ENCODE peak calls at places on chromosomes 16 and 17, in seven cellular contexts. One of them, this sample, is unnamed. For H3K4me1, the result is how much of the 10 kb centered on the place peaks cover.

GRCh38 chr17:80105762-80106161 is 4.4 kb downstream of the GAA start:
- DNase-seq in mesendoderm: no peak
- DNase-seq in trophoblast cell: no peak
- DNase-seq in H1: no peak
- DNase-seq in H9: no peak
- DNase-seq in neuronal stem cell: no peak
- DNase-seq in mesenchymal stem cell: no peak
- DNase-seq in this sample: peak

GRCh38 chr17:80927791-80928216 is 63.8 kb upstream of the CHMP6 start:
- DNase-seq in mesendoderm: peak
- DNase-seq in H9: no peak
- DNase-seq in H1: no peak
- DNase-seq in trophoblast cell: peak
- DNase-seq in neuronal stem cell: no peak
- DNase-seq in mesenchymal stem cell: peak
- DNase-seq in this sample: peak

GRCh38 chr16:66849021-66849420 is 4.8 kb downstream of the CA7 start:
- DNase-seq in H1: no peak
- DNase-seq in neuronal stem cell: no peak
- DNase-seq in mesendoderm: no peak
- DNase-seq in H9: no peak
- DNase-seq in trophoblast cell: no peak
- DNase-seq in mesenchymal stem cell: no peak
- DNase-seq in this sample: no peak

GRCh38 chr17:79789943-79790804 is 6.7 kb downstream of the CBX8 start:
- DNase-seq in H9: peak
- DNase-seq in trophoblast cell: peak
- DNase-seq in mesenchymal stem cell: no peak
- DNase-seq in mesendoderm: peak
- DNase-seq in neuronal stem cell: no peak
- DNase-seq in H1: no peak
- DNase-seq in this sample: no peak

GRCh38 chr17:59752922-59753321 is 45.5 kb downstream of the VMP1 start:
- DNase-seq in H1: no peak
- DNase-seq in H9: no peak
- DNase-seq in mesenchymal stem cell: no peak
- DNase-seq in trophoblast cell: no peak
- DNase-seq in neuronal stem cell: no peak
- DNase-seq in mesendoderm: no peak
- DNase-seq in this sample: no peak

GRCh38 chr16:67801889-67802288 is 4.5 kb downstream of the RANBP10 start:
- DNase-seq in H1: no peak
- DNase-seq in mesendoderm: no peak
- DNase-seq in H9: no peak
- DNase-seq in trophoblast cell: no peak
- DNase-seq in neuronal stem cell: no peak
- DNase-seq in mesenchymal stem cell: no peak
- DNase-seq in this sample: no peak

GRCh38 chr16:49055824-49056545 is 225.7 kb downstream of the CBLN1 start:
- DNase-seq in neuronal stem cell: no peak
- DNase-seq in mesendoderm: peak
- DNase-seq in H9: no peak
- DNase-seq in H1: no peak
- DNase-seq in trophoblast cell: no peak
- DNase-seq in mesenchymal stem cell: no peak
- DNase-seq in this sample: no peak

GRCh38 chr17:40422990-40423611 is 5.4 kb upstream of the TOP2A start:
- DNase-seq in H1: peak
- DNase-seq in trophoblast cell: no peak
- DNase-seq in mesenchymal stem cell: peak
- DNase-seq in H9: peak
- DNase-seq in mesendoderm: peak
- DNase-seq in neuronal stem cell: peak
- DNase-seq in this sample: no peak

GRCh38 chr17:41008811-41009210 is at the start of gene KRTAP3-1:
- DNase-seq in trophoblast cell: no peak
- DNase-seq in neuronal stem cell: no peak
- DNase-seq in mesendoderm: no peak
- DNase-seq in mesenchymal stem cell: no peak
- DNase-seq in H9: peak
- DNase-seq in H1: no peak
- DNase-seq in this sample: no peak

GRCh38 chr17:64004903-64005733 is 7.0 kb downstream of the PRR29 start:
- DNase-seq in neuronal stem cell: no peak
- DNase-seq in mesenchymal stem cell: no peak
- DNase-seq in H9: peak
- DNase-seq in trophoblast cell: no peak
- DNase-seq in H1: peak
- DNase-seq in mesendoderm: no peak
- DNase-seq in this sample: no peak

GRCh38 chr16:71626018-71626857 is at the start of gene MARVELD3:
- DNase-seq in mesenchymal stem cell: no peak
- DNase-seq in H9: peak
- DNase-seq in mesendoderm: peak
- DNase-seq in H1: peak
- DNase-seq in neuronal stem cell: no peak
- DNase-seq in trophoblast cell: peak
- DNase-seq in this sample: no peak

GRCh38 chr16:27625050-27625697 is 75.2 kb downstream of the KATNIP start:
- DNase-seq in mesenchymal stem cell: peak
- DNase-seq in mesendoderm: no peak
- DNase-seq in trophoblast cell: peak
- DNase-seq in neuronal stem cell: no peak
- DNase-seq in H1: no peak
- DNase-seq in H9: no peak
- DNase-seq in this sample: peak

GRCh38 chr16:88633684-88634140 is 4.7 kb upstream of the IL17C start:
- DNase-seq in mesenchymal stem cell: peak
- DNase-seq in neuronal stem cell: no peak
- DNase-seq in H9: peak
- DNase-seq in trophoblast cell: peak
- DNase-seq in mesendoderm: peak
- DNase-seq in H1: peak
- DNase-seq in this sample: peak

GRCh38 chr17:76405967-76406647 is 21.7 kb downstream of the SPHK1 start:
- DNase-seq in H9: no peak
- DNase-seq in neuronal stem cell: no peak
- DNase-seq in H1: no peak
- DNase-seq in trophoblast cell: no peak
- DNase-seq in mesendoderm: no peak
- DNase-seq in mesenchymal stem cell: no peak
- DNase-seq in this sample: peak

GRCh38 chr16:1073262-1073558 is 663 bp downstream of the SSTR5 start:
- DNase-seq in mesenchymal stem cell: no peak
- DNase-seq in mesendoderm: no peak
- DNase-seq in H1: no peak
- DNase-seq in trophoblast cell: no peak
- DNase-seq in H9: no peak
- DNase-seq in neuronal stem cell: no peak
- DNase-seq in this sample: no peak

GRCh38 chr16:1076801-1077576 is 4.4 kb downstream of the SSTR5 start:
- DNase-seq in mesenchymal stem cell: no peak
- DNase-seq in neuronal stem cell: no peak
- DNase-seq in trophoblast cell: no peak
- DNase-seq in mesendoderm: no peak
- DNase-seq in H9: no peak
- DNase-seq in H1: no peak
- DNase-seq in this sample: no peak

GRCh38 chr16:1073566-1074378 is 1.2 kb downstream of the SSTR5 start:
- DNase-seq in mesendoderm: peak
- DNase-seq in H1: no peak
- DNase-seq in neuronal stem cell: no peak
- DNase-seq in mesenchymal stem cell: no peak
- DNase-seq in trophoblast cell: no peak
- DNase-seq in H9: peak
- DNase-seq in this sample: no peak

GRCh38 chr16:1074379-1074649 is 1.8 kb downstream of the SSTR5 start:
- DNase-seq in trophoblast cell: no peak
- DNase-seq in H9: no peak
- DNase-seq in neuronal stem cell: no peak
- DNase-seq in mesendoderm: no peak
- DNase-seq in H1: no peak
- DNase-seq in mesenchymal stem cell: no peak
- DNase-seq in this sample: no peak

DNA sequence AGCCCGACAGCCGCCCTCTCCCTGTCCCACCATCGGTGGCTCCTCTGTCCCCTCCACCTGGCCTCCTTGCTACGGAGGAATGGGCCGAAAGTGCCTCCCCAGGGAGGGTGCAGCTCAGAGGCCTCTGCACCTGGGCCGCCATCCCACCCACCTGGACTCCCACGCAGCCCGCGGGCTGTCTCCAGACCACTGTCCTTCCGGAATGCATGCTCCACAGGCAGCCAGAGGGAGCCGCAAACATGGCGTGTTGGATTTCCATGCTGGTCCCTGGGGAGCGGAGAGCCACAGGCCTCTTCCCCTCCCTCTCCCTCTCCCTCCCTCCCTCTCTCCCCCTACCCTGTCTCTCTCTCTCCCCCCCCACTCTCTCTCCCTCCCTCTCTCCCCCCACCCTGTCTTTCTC is 3.0 kb downstream of the SSTR5 start:
- DNase-seq in trophoblast cell: no peak
- DNase-seq in neuronal stem cell: no peak
- DNase-seq in mesendoderm: no peak
- DNase-seq in mesenchymal stem cell: no peak
- DNase-seq in H9: no peak
- DNase-seq in H1: no peak
- DNase-seq in this sample: no peak
- H3K4ac ChIP-seq in trophoblast cell: no peak
- H3K4ac ChIP-seq in neuronal stem cell: no peak
- H3K4ac ChIP-seq in mesendoderm: no peak
- H3K4ac ChIP-seq in mesenchymal stem cell: no peak
- H3K4ac ChIP-seq in H9: no peak
- H3K4ac ChIP-seq in H1: no peak
- H3K4ac ChIP-seq in this sample: no peak

GRCh38 chr16:23950898-23951297 is 115.1 kb downstream of the PRKCB start:
- DNase-seq in neuronal stem cell: no peak
- DNase-seq in H1: no peak
- DNase-seq in mesendoderm: no peak
- DNase-seq in mesenchymal stem cell: no peak
- DNase-seq in trophoblast cell: peak
- DNase-seq in H9: no peak
- DNase-seq in this sample: no peak
- H3K4me1 ChIP-seq in neuronal stem cell: under half
- H3K4me1 ChIP-seq in H1: under half
- H3K4me1 ChIP-seq in mesendoderm: under half
- H3K4me1 ChIP-seq in mesenchymal stem cell: under half
- H3K4me1 ChIP-seq in trophoblast cell: under half
- H3K4me1 ChIP-seq in H9: under half
- H3K4me1 ChIP-seq in this sample: under half

GRCh38 chr17:57726838-57727237 is 18.3 kb downstream of the CCDC182 start:
- DNase-seq in mesendoderm: no peak
- DNase-seq in mesenchymal stem cell: no peak
- DNase-seq in trophoblast cell: no peak
- DNase-seq in neuronal stem cell: no peak
- DNase-seq in H9: no peak
- DNase-seq in H1: no peak
- DNase-seq in this sample: no peak
- H3K4ac ChIP-seq in mesendoderm: no peak
- H3K4ac ChIP-seq in mesenchymal stem cell: no peak
- H3K4ac ChIP-seq in trophoblast cell: no peak
- H3K4ac ChIP-seq in neuronal stem cell: no peak
- H3K4ac ChIP-seq in H9: no peak
- H3K4ac ChIP-seq in H1: no peak
- H3K4ac ChIP-seq in this sample: no peak

DNA sequence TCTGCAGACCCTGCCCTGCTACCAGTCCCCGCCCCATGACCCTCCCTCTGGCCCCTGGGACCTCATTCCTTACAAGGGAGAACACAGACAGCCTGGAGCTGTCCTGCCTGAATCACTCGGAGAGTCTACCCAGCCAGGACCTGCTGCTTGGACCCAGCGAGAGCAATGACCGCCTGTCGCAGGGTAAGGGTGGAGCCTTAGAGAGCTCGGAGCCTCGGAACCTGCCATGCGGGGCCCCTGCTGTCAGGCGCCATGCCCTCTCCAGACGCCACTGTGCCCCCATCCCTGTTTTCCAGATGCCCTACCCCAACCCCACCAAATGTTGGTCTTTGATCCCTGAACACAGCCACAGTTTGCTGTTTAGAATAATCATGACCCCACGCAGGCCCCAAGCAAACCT is 5.6 kb downstream of the SH2B1 start:
- DNase-seq in H1: no peak
- DNase-seq in trophoblast cell: no peak
- DNase-seq in mesendoderm: no peak
- DNase-seq in neuronal stem cell: no peak
- DNase-seq in H9: no peak
- DNase-seq in mesenchymal stem cell: no peak
- DNase-seq in this sample: no peak
- H3K4me1 ChIP-seq in H1: under half
- H3K4me1 ChIP-seq in trophoblast cell: under half
- H3K4me1 ChIP-seq in mesendoderm: under half
- H3K4me1 ChIP-seq in neuronal stem cell: under half
- H3K4me1 ChIP-seq in H9: under half
- H3K4me1 ChIP-seq in mesenchymal stem cell: under half
- H3K4me1 ChIP-seq in this sample: under half

GRCh38 chr17:49386373-49386772 is 24.3 kb upstream of the ZNF652 start:
- DNase-seq in mesenchymal stem cell: no peak
- DNase-seq in neuronal stem cell: no peak
- DNase-seq in H1: no peak
- DNase-seq in mesendoderm: no peak
- DNase-seq in trophoblast cell: no peak
- DNase-seq in H9: no peak
- DNase-seq in this sample: no peak
- H3K4ac ChIP-seq in mesenchymal stem cell: no peak
- H3K4ac ChIP-seq in neuronal stem cell: no peak
- H3K4ac ChIP-seq in H1: no peak
- H3K4ac ChIP-seq in mesendoderm: no peak
- H3K4ac ChIP-seq in trophoblast cell: no peak
- H3K4ac ChIP-seq in H9: no peak
- H3K4ac ChIP-seq in this sample: no peak

DNA sequence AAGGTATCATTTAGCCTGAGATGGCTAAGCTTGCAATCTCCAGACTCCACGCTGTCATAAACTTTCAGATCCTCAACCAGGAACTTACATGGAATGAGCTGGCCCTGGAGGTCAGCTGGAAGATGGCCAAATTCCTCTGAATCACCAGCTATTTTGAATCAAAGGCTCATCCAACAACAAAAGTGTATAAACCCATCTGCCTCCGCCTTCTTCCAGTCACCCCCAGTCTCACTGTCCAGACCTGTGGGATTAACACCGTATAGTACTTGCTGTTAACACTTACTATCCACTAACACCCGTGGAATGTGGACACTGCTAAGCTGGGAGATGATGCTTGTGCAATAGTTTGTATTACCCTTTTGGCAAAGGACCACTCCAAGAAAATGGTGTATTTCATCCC is 1.9 kb upstream of the LCMT1 start:
- DNase-seq in neuronal stem cell: no peak
- DNase-seq in trophoblast cell: peak
- DNase-seq in mesenchymal stem cell: peak
- DNase-seq in H1: no peak
- DNase-seq in H9: no peak
- DNase-seq in mesendoderm: no peak
- DNase-seq in this sample: peak
- H3K4me1 ChIP-seq in neuronal stem cell: under half
- H3K4me1 ChIP-seq in trophoblast cell: under half
- H3K4me1 ChIP-seq in mesenchymal stem cell: under half
- H3K4me1 ChIP-seq in H1: under half
- H3K4me1 ChIP-seq in H9: under half
- H3K4me1 ChIP-seq in mesendoderm: under half
- H3K4me1 ChIP-seq in this sample: under half

This sample was measured in IMR-90.